ENCODE peak calls at places on chromosomes 3 and 15, in nine cellular contexts. Y, Q, S, H, K, O, W, N and T are unnamed samples.
A peak's percentile ranks its signal among the peaks of the same experiment; 100 is the strongest.

GRCh38 chr3:167883452-167883851 is 147.9 kb downstream of the SERPINI1 start:
- DNase-seq in Y (no peak), Q (no peak), S (no peak), H (no peak), K (no peak), O (no peak), W (no peak), N (no peak), T (no peak)

GRCh38 chr15:22786868-22787698 is 639 bp downstream of the NIPA1 start:
- DNase-seq in Y (peak; percentile 35), Q (peak; percentile 54), S (no peak), H (peak; percentile 10), K (no peak), O (peak; percentile 49), W (peak; percentile 75), N (peak; percentile 18), T (no peak)

GRCh38 chr3:12799525-12800440 is 3.3 kb downstream of the CAND2 start:
- DNase-seq in Y (no peak), Q (no peak), S (no peak), H (no peak), K (no peak), O (no peak), W (peak; percentile 71), N (no peak), T (no peak)

GRCh38 chr3:185656321-185656840 is 70.3 kb downstream of the SENP2 start:
- DNase-seq in Y (no peak), Q (no peak), S (no peak), H (peak; percentile 99), K (no peak), O (peak; percentile 98), W (no peak), N (no peak), T (peak; percentile 62)

GRCh38 chr15:55281517-55282227 is 7.9 kb downstream of the RAB27A start:
- DNase-seq in Y (no peak), Q (no peak), S (no peak), H (no peak), K (no peak), O (no peak), W (no peak), N (no peak), T (no peak)

GRCh38 chr3:51075221-51075775 is 309.8 kb upstream of the MANF start:
- DNase-seq in Y (no peak), Q (no peak), S (no peak), H (no peak), K (no peak), O (no peak), W (no peak), N (no peak), T (no peak)

GRCh38 chr3:156722219-156722618 is 47.8 kb downstream of the TIPARP start:
- DNase-seq in Y (no peak), Q (no peak), S (no peak), H (no peak), K (no peak), O (no peak), W (no peak), N (no peak), T (no peak)

GRCh38 chr3:177465243-177465642 is 268.0 kb upstream of the TBL1XR1 start:
- DNase-seq in Y (no peak), Q (no peak), S (no peak), H (no peak), K (no peak), O (no peak), W (no peak), N (no peak), T (no peak)

GRCh38 chr3:172559029-172559428 is 35.8 kb upstream of the TNFSF10 start:
- DNase-seq in Y (no peak), Q (no peak), S (no peak), H (no peak), K (no peak), O (no peak), W (no peak), N (no peak), T (no peak)

GRCh38 chr3:151075869-151076573 is 9.4 kb upstream of the MED12L start:
- DNase-seq in Y (no peak), Q (no peak), S (no peak), H (no peak), K (no peak), O (no peak), W (no peak), N (no peak), T (no peak)

GRCh38 chr15:43922021-43922420 is 95.2 kb downstream of the WDR76 start:
- DNase-seq in Y (no peak), Q (no peak), S (no peak), H (peak; percentile 34), K (no peak), O (peak; percentile 69), W (no peak), N (no peak), T (no peak)

GRCh38 chr15:39228889-39229288 is 352.0 kb upstream of the THBS1 start:
- DNase-seq in Y (no peak), Q (no peak), S (no peak), H (no peak), K (no peak), O (no peak), W (no peak), N (no peak), T (no peak)

GRCh38 chr3:194489736-194490612 is 3.2 kb upstream of the ATP13A3 start:
- DNase-seq in Y (no peak), Q (no peak), S (no peak), H (peak; percentile 57), K (no peak), O (peak; percentile 41), W (no peak), N (no peak), T (no peak)

GRCh38 chr3:59245879-59246501 is 196.2 kb upstream of the CFAP20DC start:
- DNase-seq in Y (peak; percentile 9), Q (no peak), S (no peak), H (peak; percentile 4), K (no peak), O (peak; percentile 20), W (no peak), N (no peak), T (no peak)

GRCh38 chr3:188082040-188082439 is 71.9 kb upstream of the LPP start:
- DNase-seq in Y (no peak), Q (no peak), S (no peak), H (peak; percentile 89), K (no peak), O (peak; percentile 78), W (no peak), N (no peak), T (no peak)

GRCh38 chr3:193737191-193737751 is 144.3 kb downstream of the OPA1 start:
- DNase-seq in Y (no peak), Q (no peak), S (no peak), H (no peak), K (no peak), O (no peak), W (no peak), N (no peak), T (no peak)

GRCh38 chr15:100116416-100117190 is 225.2 kb downstream of the ADAMTS17 start:
- DNase-seq in Y (no peak), Q (peak; percentile 99), S (no peak), H (peak; percentile 23), K (no peak), O (no peak), W (no peak), N (no peak), T (no peak)

GRCh38 chr3:46666471-46666845 is 27.0 kb downstream of the ALS2CL start:
- DNase-seq in Y (no peak), Q (no peak), S (no peak), H (no peak), K (no peak), O (no peak), W (peak; percentile 79), N (no peak), T (no peak)

GRCh38 chr15:37574985-37575384 is 359.5 kb upstream of the TMCO5A start:
- DNase-seq in Y (no peak), Q (no peak), S (no peak), H (no peak), K (no peak), O (no peak), W (no peak), N (no peak), T (no peak)

GRCh38 chr3:119579366-119580147 is at the start of gene ADPRH:
- DNase-seq in Y (peak; percentile 81), Q (peak; percentile 58), S (peak; percentile 18), H (peak; percentile 54), K (peak; percentile 25), O (peak; percentile 79), W (peak; percentile 92), N (peak; percentile 68), T (no peak)

GRCh38 chr15:60006808-60007346 is 2.8 kb downstream of the FOXB1 start:
- DNase-seq in Y (no peak), Q (no peak), S (no peak), H (no peak), K (no peak), O (no peak), W (no peak), N (peak; percentile 12), T (no peak)

GRCh38 chr3:54837964-54838363 is 89.9 kb downstream of the LRTM1 start:
- DNase-seq in Y (peak; percentile 13), Q (no peak), S (no peak), H (peak; percentile 32), K (no peak), O (peak; percentile 34), W (no peak), N (no peak), T (no peak)

GRCh38 chr3:59480486-59480995 is 430.7 kb upstream of the CFAP20DC start:
- DNase-seq in Y (no peak), Q (no peak), S (no peak), H (peak; percentile 77), K (no peak), O (peak; percentile 73), W (no peak), N (peak; percentile 11), T (no peak)

GRCh38 chr3:57518276-57518914 is 25.7 kb downstream of the DNAH12 start:
- DNase-seq in Y (no peak), Q (no peak), S (no peak), H (no peak), K (no peak), O (peak; percentile 74), W (no peak), N (peak; percentile 13), T (peak; percentile 79)

GRCh38 chr15:56468271-56468912 is 3.5 kb upstream of the MNS1 start:
- DNase-seq in Y (no peak), Q (peak; percentile 84), S (no peak), H (peak; percentile 42), K (no peak), O (peak; percentile 34), W (no peak), N (peak; percentile 26), T (no peak)

GRCh38 chr3:194103475-194103874 is 32.5 kb upstream of the HES1 start:
- DNase-seq in Y (no peak), Q (peak; percentile 70), S (no peak), H (no peak), K (peak; percentile 25), O (no peak), W (no peak), N (no peak), T (no peak)